ENCODE peak calls at places on chromosomes 7 and 10, in eight cellular contexts. N is T-helper 9 cell; V is WTC11; F is activated T-helper 1 cell treated with Interleukin-2 at 50 U/mL for 16 hours; A is GF-D8; R is iris pigment epithelial cell; C is T-helper 1 cell; X is stimulated activated CD4-positive, alpha-beta T cell treated with anti-CD3 and anti-CD28 coated beads, Interleukin-4, amount 100 ng/mL, for 1 hour. I is an unnamed sample.

GRCh38 chr10:123021517-123021916 is 12.7 kb downstream of the ACADSB start:
- DNase-seq in N (no peak), V (no peak), F (no peak), A (no peak), R (peak; percentile 33), C (no peak), X (no peak), I (no peak)

GRCh38 chr7:158355456-158356065 is 232.1 kb downstream of the PTPRN2 start:
- DNase-seq in N (no peak), V (peak; percentile 61), F (no peak), A (no peak), R (peak; percentile 12), C (no peak), X (no peak), I (peak; percentile 20)

GRCh38 chr7:119964640-119965542 is 308.1 kb upstream of the KCND2 start:
- DNase-seq in N (no peak), V (no peak), F (no peak), A (no peak), R (peak; percentile 35), C (no peak), X (no peak), I (no peak)

GRCh38 chr7:151754142-151754590 is 122.7 kb downstream of the PRKAG2 start:
- DNase-seq in N (no peak), V (peak; percentile 85), F (no peak), A (peak; percentile 17), R (peak; percentile 99), C (no peak), X (peak; percentile 18), I (peak; percentile 68)

GRCh38 chr7:87876759-87877234 is 504 bp downstream of the DBF4 start:
- DNase-seq in N (peak; percentile 20), V (peak; percentile 62), F (peak; percentile 21), A (peak; percentile 41), R (peak; percentile 74), C (peak; percentile 34), X (peak; percentile 52), I (peak; percentile 79)

GRCh38 chr10:21516270-21517131 is 9.0 kb downstream of the SKIDA1 start:
- DNase-seq in N (peak; percentile 42), V (peak; percentile 69), F (no peak), A (no peak), R (peak; percentile 81), C (no peak), X (peak; percentile 54), I (peak; percentile 80)

GRCh38 chr10:69869291-69869841 is 67.7 kb downstream of the COL13A1 start:
- DNase-seq in N (no peak), V (no peak), F (no peak), A (no peak), R (peak; percentile 61), C (no peak), X (no peak), I (peak; percentile 20)

GRCh38 chr7:134788191-134788590 is 8.8 kb downstream of the CALD1 start:
- DNase-seq in N (no peak), V (no peak), F (no peak), A (no peak), R (no peak), C (no peak), X (no peak), I (no peak)

GRCh38 chr10:6494934-6495592 is 85.0 kb downstream of the PRKCQ start:
- DNase-seq in N (peak; percentile 44), V (no peak), F (no peak), A (no peak), R (no peak), C (peak; percentile 60), X (no peak), I (no peak)

GRCh38 chr10:18666810-18667209 is 7.6 kb downstream of the ARL5B start:
- DNase-seq in N (no peak), V (no peak), F (no peak), A (no peak), R (peak; percentile 87), C (no peak), X (no peak), I (no peak)

GRCh38 chr7:135270577-135271254 is 37.1 kb downstream of the STRA8 start:
- DNase-seq in N (no peak), V (no peak), F (no peak), A (no peak), R (no peak), C (no peak), X (no peak), I (no peak)

GRCh38 chr10:114780610-114781184 is 40.9 kb upstream of the FHIP2A start:
- DNase-seq in N (no peak), V (no peak), F (no peak), A (no peak), R (no peak), C (no peak), X (no peak), I (no peak)

GRCh38 chr7:113197274-113197673 is 78.9 kb upstream of the SMIM30 start:
- DNase-seq in N (no peak), V (no peak), F (no peak), A (no peak), R (peak; percentile 91), C (no peak), X (no peak), I (no peak)

GRCh38 chr10:7107287-7107686 is 303.5 kb downstream of the SFMBT2 start:
- DNase-seq in N (no peak), V (no peak), F (no peak), A (no peak), R (peak; percentile 4), C (no peak), X (no peak), I (no peak)

GRCh38 chr7:140683657-140684056 is 10.9 kb downstream of the ADCK2 start:
- DNase-seq in N (no peak), V (no peak), F (no peak), A (no peak), R (no peak), C (no peak), X (no peak), I (no peak)

GRCh38 chr10:32950457-32951109 is 7.4 kb downstream of the ITGB1 start:
- DNase-seq in N (no peak), V (no peak), F (no peak), A (no peak), R (no peak), C (no peak), X (no peak), I (no peak)

GRCh38 chr7:21497072-21497471 is 45.8 kb upstream of the DNAH11 start:
- DNase-seq in N (no peak), V (no peak), F (no peak), A (no peak), R (peak; percentile 31), C (no peak), X (no peak), I (no peak)

GRCh38 chr7:28183627-28184026 is 3.0 kb upstream of the JAZF1 start:
- DNase-seq in N (no peak), V (no peak), F (no peak), A (peak; percentile 84), R (peak; percentile 40), C (no peak), X (no peak), I (no peak)

GRCh38 chr7:30150711-30151110 is 15.9 kb downstream of the MTURN start:
- DNase-seq in N (no peak), V (no peak), F (no peak), A (no peak), R (no peak), C (no peak), X (no peak), I (no peak)

GRCh38 chr10:89873047-89873446 is 171.7 kb downstream of the KIF20B start:
- DNase-seq in N (no peak), V (no peak), F (no peak), A (no peak), R (no peak), C (no peak), X (no peak), I (no peak)

GRCh38 chr7:19830604-19831003 is 57.2 kb upstream of the TMEM196 start:
- DNase-seq in N (no peak), V (no peak), F (no peak), A (no peak), R (no peak), C (no peak), X (no peak), I (no peak)

GRCh38 chr10:29585488-29585976 is 49.2 kb downstream of the SVIL start:
- DNase-seq in N (no peak), V (peak; percentile 72), F (no peak), A (no peak), R (no peak), C (no peak), X (no peak), I (peak; percentile 56)

GRCh38 chr10:11007661-11008060 is 10.0 kb upstream of the CELF2 start:
- DNase-seq in N (no peak), V (no peak), F (no peak), A (no peak), R (no peak), C (no peak), X (no peak), I (no peak)

GRCh38 chr7:140778975-140779374 is 82.5 kb downstream of the NDUFB2 start:
- DNase-seq in N (no peak), V (no peak), F (no peak), A (no peak), R (no peak), C (no peak), X (no peak), I (no peak)